ENCODE peak calls at places on chromosomes 2 and 18, in six cellular contexts. One of them, this sample, is unnamed.

GRCh38 chr2:106130251-106130998 is 63.7 kb downstream of the UXS1 start:
- DNase-seq in nephron progenitor cell: no peak
- DNase-seq in ovary: no peak
- DNase-seq in MM.1S: no peak
- DNase-seq in Calu3: no peak
- DNase-seq in neural progenitor cell: no peak
- DNase-seq in this sample: no peak

GRCh38 chr2:239910851-239911629 is 114.1 kb downstream of the NDUFA10 start:
- DNase-seq in nephron progenitor cell: no peak
- DNase-seq in ovary: no peak
- DNase-seq in MM.1S: no peak
- DNase-seq in Calu3: no peak
- DNase-seq in neural progenitor cell: no peak
- DNase-seq in this sample: peak

GRCh38 chr18:25231327-25231691 is 120.7 kb downstream of the ZNF521 start:
- DNase-seq in nephron progenitor cell: no peak
- DNase-seq in ovary: peak
- DNase-seq in MM.1S: peak
- DNase-seq in Calu3: no peak
- DNase-seq in neural progenitor cell: no peak
- DNase-seq in this sample: no peak

GRCh38 chr18:75240433-75240832 is 29.8 kb downstream of the TSHZ1 start:
- DNase-seq in nephron progenitor cell: no peak
- DNase-seq in ovary: no peak
- DNase-seq in MM.1S: no peak
- DNase-seq in Calu3: no peak
- DNase-seq in neural progenitor cell: no peak
- DNase-seq in this sample: no peak

GRCh38 chr2:186910996-186911395 is 62.0 kb upstream of the ZSWIM2 start:
- DNase-seq in nephron progenitor cell: no peak
- DNase-seq in ovary: no peak
- DNase-seq in MM.1S: no peak
- DNase-seq in Calu3: no peak
- DNase-seq in neural progenitor cell: no peak
- DNase-seq in this sample: no peak

GRCh38 chr2:7203056-7203467 is 285.9 kb downstream of the RNF144A start:
- DNase-seq in nephron progenitor cell: peak
- DNase-seq in ovary: no peak
- DNase-seq in MM.1S: peak
- DNase-seq in Calu3: peak
- DNase-seq in neural progenitor cell: peak
- DNase-seq in this sample: peak

GRCh38 chr2:18976112-18976961 is 382.1 kb downstream of the OSR1 start:
- DNase-seq in nephron progenitor cell: no peak
- DNase-seq in ovary: no peak
- DNase-seq in MM.1S: peak
- DNase-seq in Calu3: no peak
- DNase-seq in neural progenitor cell: no peak
- DNase-seq in this sample: peak

GRCh38 chr2:71933467-71934319 is 214.0 kb downstream of the CYP26B1 start:
- DNase-seq in nephron progenitor cell: no peak
- DNase-seq in ovary: no peak
- DNase-seq in MM.1S: no peak
- DNase-seq in Calu3: peak
- DNase-seq in neural progenitor cell: no peak
- DNase-seq in this sample: no peak

GRCh38 chr2:119466373-119466772 is 34.7 kb downstream of the TMEM37 start:
- DNase-seq in nephron progenitor cell: no peak
- DNase-seq in ovary: no peak
- DNase-seq in MM.1S: no peak
- DNase-seq in Calu3: no peak
- DNase-seq in neural progenitor cell: no peak
- DNase-seq in this sample: no peak

GRCh38 chr2:64052468-64053241 is 33.4 kb upstream of the VPS54 start:
- DNase-seq in nephron progenitor cell: no peak
- DNase-seq in ovary: no peak
- DNase-seq in MM.1S: no peak
- DNase-seq in Calu3: no peak
- DNase-seq in neural progenitor cell: peak
- DNase-seq in this sample: peak

GRCh38 chr2:65055427-65056214 is 595 bp upstream of the CEP68 start:
- DNase-seq in nephron progenitor cell: peak
- DNase-seq in ovary: no peak
- DNase-seq in MM.1S: peak
- DNase-seq in Calu3: peak
- DNase-seq in neural progenitor cell: no peak
- DNase-seq in this sample: peak

GRCh38 chr2:142689206-142689605 is 188.3 kb upstream of the KYNU start:
- DNase-seq in nephron progenitor cell: no peak
- DNase-seq in ovary: no peak
- DNase-seq in MM.1S: no peak
- DNase-seq in Calu3: no peak
- DNase-seq in neural progenitor cell: no peak
- DNase-seq in this sample: no peak

GRCh38 chr2:222477962-222478608 is 53.7 kb downstream of the SGPP2 start:
- DNase-seq in nephron progenitor cell: peak
- DNase-seq in ovary: no peak
- DNase-seq in MM.1S: no peak
- DNase-seq in Calu3: no peak
- DNase-seq in neural progenitor cell: peak
- DNase-seq in this sample: no peak

GRCh38 chr2:96065381-96065930 is 30.7 kb upstream of the GPAT2 start:
- DNase-seq in nephron progenitor cell: no peak
- DNase-seq in ovary: no peak
- DNase-seq in MM.1S: no peak
- DNase-seq in Calu3: no peak
- DNase-seq in neural progenitor cell: no peak
- DNase-seq in this sample: no peak

GRCh38 chr2:54691439-54692135 is 31.9 kb upstream of the EML6 start:
- DNase-seq in nephron progenitor cell: no peak
- DNase-seq in ovary: no peak
- DNase-seq in MM.1S: no peak
- DNase-seq in Calu3: peak
- DNase-seq in neural progenitor cell: no peak
- DNase-seq in this sample: no peak

GRCh38 chr2:222451270-222451674 is 26.9 kb downstream of the SGPP2 start:
- DNase-seq in nephron progenitor cell: no peak
- DNase-seq in ovary: no peak
- DNase-seq in MM.1S: no peak
- DNase-seq in Calu3: no peak
- DNase-seq in neural progenitor cell: no peak
- DNase-seq in this sample: peak

GRCh38 chr2:135055182-135055786 is 3.2 kb downstream of the RAB3GAP1 start:
- DNase-seq in nephron progenitor cell: no peak
- DNase-seq in ovary: no peak
- DNase-seq in MM.1S: no peak
- DNase-seq in Calu3: no peak
- DNase-seq in neural progenitor cell: no peak
- DNase-seq in this sample: no peak

GRCh38 chr2:241017228-241017940 is 19.0 kb downstream of the SNED1 start:
- DNase-seq in nephron progenitor cell: no peak
- DNase-seq in ovary: no peak
- DNase-seq in MM.1S: no peak
- DNase-seq in Calu3: no peak
- DNase-seq in neural progenitor cell: no peak
- DNase-seq in this sample: no peak

GRCh38 chr2:137706786-137707613 is 257.3 kb upstream of the HNMT start:
- DNase-seq in nephron progenitor cell: no peak
- DNase-seq in ovary: no peak
- DNase-seq in MM.1S: peak
- DNase-seq in Calu3: peak
- DNase-seq in neural progenitor cell: no peak
- DNase-seq in this sample: no peak

GRCh38 chr2:60819155-60819862 is 62.1 kb upstream of the REL start:
- DNase-seq in nephron progenitor cell: no peak
- DNase-seq in ovary: no peak
- DNase-seq in MM.1S: no peak
- DNase-seq in Calu3: no peak
- DNase-seq in neural progenitor cell: no peak
- DNase-seq in this sample: no peak

GRCh38 chr2:237154894-237155851 is 69.5 kb downstream of the COPS8 start:
- DNase-seq in nephron progenitor cell: no peak
- DNase-seq in ovary: no peak
- DNase-seq in MM.1S: peak
- DNase-seq in Calu3: no peak
- DNase-seq in neural progenitor cell: no peak
- DNase-seq in this sample: peak

DNA sequence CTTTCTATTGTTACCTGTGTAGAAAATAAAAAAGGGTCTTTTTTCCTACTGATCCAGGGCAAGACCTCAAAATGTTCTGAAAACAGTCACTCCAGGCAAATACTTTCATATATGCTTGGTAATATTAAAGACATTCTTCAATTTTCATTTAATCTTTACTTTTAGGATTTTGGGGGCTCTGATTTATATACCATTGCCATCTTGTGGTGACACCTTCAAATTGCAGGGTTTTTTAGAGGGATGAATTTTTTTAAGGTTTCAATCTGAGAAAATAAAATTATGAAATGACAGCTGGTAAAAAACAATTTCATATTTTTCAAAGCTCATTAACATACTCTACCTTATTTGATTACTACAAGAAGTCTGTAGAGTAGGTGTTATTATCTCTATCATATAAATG is 26.8 kb downstream of the MAPK4 start:
- DNase-seq in nephron progenitor cell: no peak
- DNase-seq in ovary: no peak
- DNase-seq in MM.1S: no peak
- DNase-seq in Calu3: no peak
- DNase-seq in neural progenitor cell: no peak
- DNase-seq in this sample: no peak
- TF ChIP-seq CTCF in nephron progenitor cell: peak
- TF ChIP-seq CTCF in ovary: no peak
- TF ChIP-seq CTCF in MM.1S: peak
- TF ChIP-seq CTCF in Calu3: no peak
- TF ChIP-seq CTCF in neural progenitor cell: peak
- TF ChIP-seq CTCF in this sample: no peak

DNA sequence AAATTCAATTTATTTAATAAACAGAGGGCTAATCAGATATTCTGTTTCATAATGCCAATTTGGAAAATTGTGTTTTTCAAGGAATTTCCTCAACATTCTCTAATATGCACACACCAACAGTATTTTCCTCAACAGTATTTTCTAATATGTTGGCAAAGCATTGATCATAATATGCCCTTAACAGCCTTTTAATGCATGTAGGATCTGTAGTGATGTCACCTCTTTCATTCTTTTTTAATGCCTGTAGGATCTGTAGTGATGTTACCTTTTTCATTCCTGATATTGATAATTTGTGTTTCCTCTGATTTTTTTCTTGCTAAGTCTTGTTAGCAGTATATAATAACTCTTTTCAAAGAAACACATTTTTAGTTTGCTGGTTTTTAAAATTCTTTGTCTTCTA is 15.9 kb downstream of the VWA3B start:
- DNase-seq in nephron progenitor cell: no peak
- DNase-seq in ovary: no peak
- DNase-seq in MM.1S: no peak
- DNase-seq in Calu3: no peak
- DNase-seq in neural progenitor cell: no peak
- DNase-seq in this sample: no peak
- TF ChIP-seq CTCF in nephron progenitor cell: no peak
- TF ChIP-seq CTCF in ovary: no peak
- TF ChIP-seq CTCF in MM.1S: no peak
- TF ChIP-seq CTCF in Calu3: no peak
- TF ChIP-seq CTCF in neural progenitor cell: no peak
- TF ChIP-seq CTCF in this sample: no peak

GRCh38 chr2:74027496-74027895 is 42.8 kb downstream of the TET3 start:
- DNase-seq in nephron progenitor cell: no peak
- DNase-seq in ovary: no peak
- DNase-seq in MM.1S: no peak
- DNase-seq in Calu3: no peak
- DNase-seq in neural progenitor cell: no peak
- DNase-seq in this sample: no peak

GRCh38 chr2:74028290-74028689 is 43.6 kb downstream of the TET3 start:
- DNase-seq in nephron progenitor cell: no peak
- DNase-seq in ovary: no peak
- DNase-seq in MM.1S: no peak
- DNase-seq in Calu3: no peak
- DNase-seq in neural progenitor cell: no peak
- DNase-seq in this sample: no peak

GRCh38 chr2:74025971-74026612 is 41.4 kb downstream of the TET3 start:
- DNase-seq in nephron progenitor cell: no peak
- DNase-seq in ovary: no peak
- DNase-seq in MM.1S: no peak
- DNase-seq in Calu3: no peak
- DNase-seq in neural progenitor cell: no peak
- DNase-seq in this sample: no peak

GRCh38 chr2:74024216-74024615 is 39.5 kb downstream of the TET3 start:
- DNase-seq in nephron progenitor cell: no peak
- DNase-seq in ovary: no peak
- DNase-seq in MM.1S: no peak
- DNase-seq in Calu3: no peak
- DNase-seq in neural progenitor cell: no peak
- DNase-seq in this sample: no peak

DNA sequence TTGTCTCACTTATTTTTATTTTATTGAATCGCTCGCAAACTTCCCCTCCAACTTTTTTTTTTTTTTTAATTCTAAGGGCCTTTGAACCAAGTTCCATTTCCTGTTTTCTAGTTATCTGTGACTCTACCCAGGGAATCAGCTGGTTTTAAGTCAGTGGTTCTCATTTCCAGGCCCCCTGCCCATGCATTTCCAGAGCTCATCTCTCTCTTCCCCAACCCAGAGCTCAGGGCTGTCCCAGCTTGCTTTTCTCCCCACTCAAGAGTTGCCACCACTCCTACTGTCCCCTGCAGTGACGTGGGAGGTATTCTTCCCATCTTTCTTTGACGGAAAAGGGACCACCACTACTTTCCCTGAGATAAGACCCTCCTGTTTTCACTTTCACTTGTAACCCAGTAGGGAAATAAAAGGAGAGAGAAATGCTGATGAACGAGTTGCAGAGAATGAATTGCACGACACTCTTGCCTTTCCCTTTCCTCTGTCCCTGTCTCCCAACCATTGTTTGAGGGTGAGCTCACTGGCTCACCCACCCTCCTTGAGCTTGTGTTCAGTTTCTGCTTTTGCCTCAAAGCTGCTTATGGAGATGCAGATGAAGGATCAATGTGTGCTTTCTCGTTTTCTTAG is 42.1 kb downstream of the TET3 start:
- DNase-seq in nephron progenitor cell: no peak
- DNase-seq in ovary: no peak
- DNase-seq in MM.1S: no peak
- DNase-seq in Calu3: no peak
- DNase-seq in neural progenitor cell: no peak
- DNase-seq in this sample: no peak
- TF ChIP-seq CTCF in nephron progenitor cell: no peak
- TF ChIP-seq CTCF in ovary: no peak
- TF ChIP-seq CTCF in MM.1S: no peak
- TF ChIP-seq CTCF in Calu3: no peak
- TF ChIP-seq CTCF in neural progenitor cell: no peak
- TF ChIP-seq CTCF in this sample: no peak

GRCh38 chr18:62586781-62587487 is 64.1 kb downstream of the ZCCHC2 start:
- DNase-seq in nephron progenitor cell: no peak
- DNase-seq in ovary: no peak
- DNase-seq in MM.1S: no peak
- DNase-seq in Calu3: no peak
- DNase-seq in neural progenitor cell: no peak
- DNase-seq in this sample: no peak
- TF ChIP-seq CTCF in nephron progenitor cell: no peak
- TF ChIP-seq CTCF in ovary: no peak
- TF ChIP-seq CTCF in MM.1S: no peak
- TF ChIP-seq CTCF in Calu3: no peak
- TF ChIP-seq CTCF in neural progenitor cell: no peak
- TF ChIP-seq CTCF in this sample: no peak